ENCODE peak calls at places on chromosomes 11 and 22, in six cellular contexts. H, L, R, J, D and N are unnamed samples.

GRCh38 chr11:44005076-44005800 is 42.5 kb upstream of the ACCSL start:
- DNase-seq in H (no peak), L (no peak), R (no peak), J (no peak), D (no peak), N (no peak)

GRCh38 chr22:41939981-41940852 is 6.7 kb downstream of the CENPM start:
- DNase-seq in H (no peak), L (no peak), R (peak), J (no peak), D (peak), N (peak)

GRCh38 chr11:64652586-64653387 is 61.8 kb downstream of the SLC22A12 start:
- DNase-seq in H (peak), L (peak), R (peak), J (peak), D (peak), N (peak)

GRCh38 chr22:27057717-27058116 is 400.3 kb downstream of the MIAT start:
- DNase-seq in H (no peak), L (no peak), R (no peak), J (no peak), D (no peak), N (no peak)

GRCh38 chr11:7591992-7592391 is 78.2 kb downstream of the PPFIBP2 start:
- DNase-seq in H (no peak), L (no peak), R (no peak), J (no peak), D (no peak), N (no peak)

GRCh38 chr22:31926969-31927368 is 17.4 kb upstream of the YWHAH start:
- DNase-seq in H (no peak), L (no peak), R (no peak), J (no peak), D (no peak), N (no peak)

GRCh38 chr11:66336234-66337102 is at the start of gene RIN1:
- DNase-seq in H (peak), L (no peak), R (no peak), J (peak), D (no peak), N (no peak)

GRCh38 chr11:78377625-78378418 is 39.8 kb downstream of the GAB2 start:
- DNase-seq in H (no peak), L (no peak), R (no peak), J (no peak), D (no peak), N (no peak)

GRCh38 chr22:48785792-48786678 is 1041.6 kb downstream of the BRD1 start:
- DNase-seq in H (no peak), L (no peak), R (no peak), J (no peak), D (no peak), N (no peak)

GRCh38 chr11:86722041-86722440 is 49.6 kb upstream of the ME3 start:
- DNase-seq in H (no peak), L (no peak), R (no peak), J (no peak), D (no peak), N (no peak)